ENCODE peak calls at places on chromosome 5, in five cellular contexts. X is lower lobe of right lung, B is fibroblast of lung, I is left ventricle myocardium inferior, E is BJ. Y is an unnamed sample.

GRCh38 chr5:139955616-139956283 is 87.3 kb downstream of the NRG2 start:
- DNase-seq in B (no peak), E (no peak), I (no peak), X (no peak), Y (no peak)

GRCh38 chr5:171588046-171588445 is 168.6 kb downstream of the FGF18 start:
- DNase-seq in I (no peak), E (no peak), B (no peak), X (no peak), Y (no peak)

GRCh38 chr5:110925398-110925797 is 146.1 kb upstream of the TSLP start:
- DNase-seq in X (no peak), I (no peak), B (peak), E (no peak), Y (no peak)

GRCh38 chr5:132224721-132225120 is 2.9 kb downstream of the P4HA2 start:
- DNase-seq in I (no peak), B (no peak), E (no peak), X (no peak), Y (no peak)

GRCh38 chr5:57738306-57738705 is 255.7 kb upstream of the ACTBL2 start:
- DNase-seq in I (no peak), E (no peak), X (no peak), B (no peak), Y (no peak)

GRCh38 chr5:122972877-122973276 is 63.6 kb downstream of the PPIC start:
- DNase-seq in B (peak), X (no peak), E (peak), I (no peak), Y (no peak)

GRCh38 chr5:160937570-160937969 is 85.6 kb upstream of the ATP10B start:
- DNase-seq in X (no peak), B (no peak), E (no peak), I (no peak), Y (no peak)

GRCh38 chr5:36070687-36071571 is 4.2 kb upstream of the UGT3A2 start:
- DNase-seq in X (peak), E (no peak), I (no peak), B (no peak), Y (no peak)

GRCh38 chr5:115179068-115179958 is 9.6 kb upstream of the TRIM36 start:
- DNase-seq in E (no peak), I (no peak), B (no peak), X (no peak), Y (no peak)

GRCh38 chr5:54703091-54703490 is 185.5 kb downstream of the SNX18 start:
- DNase-seq in I (peak), B (peak), X (no peak), E (peak), Y (peak)

GRCh38 chr5:173396311-173396993 is 68.2 kb upstream of the STC2 start:
- DNase-seq in B (no peak), I (no peak), X (no peak), E (no peak), Y (no peak)

GRCh38 chr5:107673368-107674136 is 2.8 kb upstream of the EFNA5 start:
- DNase-seq in X (peak), B (peak), E (peak), I (peak), Y (peak)

GRCh38 chr5:139391570-139392323 is 2.0 kb upstream of the MZB1 start:
- DNase-seq in I (no peak), X (no peak), B (peak), E (no peak), Y (no peak)

GRCh38 chr5:95272530-95272929 is 12.4 kb downstream of the MCTP1 start:
- DNase-seq in X (no peak), I (no peak), E (no peak), B (no peak), Y (no peak)

GRCh38 chr5:148913493-148913892 is 87.1 kb downstream of the ADRB2 start:
- DNase-seq in B (no peak), I (no peak), X (no peak), E (no peak), Y (no peak)

GRCh38 chr5:35773936-35774335 is 82.8 kb upstream of the IL7R start:
- DNase-seq in I (no peak), E (no peak), B (peak), X (no peak), Y (no peak)

GRCh38 chr5:32710335-32710858 is 724 bp upstream of the NPR3 start:
- DNase-seq in B (no peak), I (peak), X (no peak), E (no peak), Y (no peak)

GRCh38 chr5:107215581-107215980 is 455.2 kb downstream of the EFNA5 start:
- DNase-seq in X (no peak), I (no peak), E (no peak), B (no peak), Y (no peak)

GRCh38 chr5:107476783-107477182 is 194.0 kb downstream of the EFNA5 start:
- DNase-seq in B (no peak), X (no peak), I (no peak), E (no peak), Y (no peak)

GRCh38 chr5:115415143-115415491 is 118.7 kb upstream of the CCDC112 start:
- DNase-seq in B (peak), E (no peak), I (peak), X (peak), Y (no peak)

GRCh38 chr5:20030125-20030524 is 42.1 kb upstream of the CDH18 start:
- DNase-seq in B (no peak), E (no peak), X (no peak), I (no peak), Y (no peak)

GRCh38 chr5:170249360-170249759 is 16.6 kb downstream of the C5orf58 start:
- DNase-seq in I (no peak), E (no peak), B (no peak), X (no peak), Y (no peak)

GRCh38 chr5:169181785-169182184 is 119.2 kb downstream of the SLIT3 start:
- DNase-seq in I (no peak), E (no peak), X (no peak), B (no peak), Y (no peak)

GRCh38 chr5:170606939-170607338 is 103.1 kb downstream of the KCNIP1 start:
- DNase-seq in B (no peak), X (no peak), I (no peak), E (no peak), Y (no peak)

GRCh38 chr5:147613359-147613758 is 103.5 kb upstream of the DPYSL3 start:
- DNase-seq in E (peak), B (peak), X (no peak), I (no peak), Y (no peak)

GRCh38 chr5:16712178-16712577 is 95.4 kb upstream of the RETREG1 start:
- DNase-seq in B (no peak), I (no peak), X (no peak), E (no peak), Y (no peak)
- H3K4me3 ChIP-seq in B (peak), I (no peak), X (no peak), E (no peak), Y (no peak)

GRCh38 chr5:177496111-177497010 is 1.0 kb downstream of the PDLIM7 start:
- DNase-seq in I (peak), X (no peak), B (peak), E (no peak), Y (peak)
- TF ChIP-seq CTCF in I (peak), X (no peak), B (peak), E (peak), Y (peak)

GRCh38 chr5:141001466-141001853 is 35.2 kb downstream of the PCDHAC2 start:
- DNase-seq in B (no peak), I (no peak), E (no peak), X (peak), Y (no peak)

GRCh38 chr5:141002667-141002965 is 36.3 kb downstream of the PCDHAC2 start:
- DNase-seq in I (no peak), B (no peak), X (no peak), E (no peak), Y (no peak)

GRCh38 chr5:141003026-141003425 is 36.8 kb downstream of the PCDHAC2 start:
- DNase-seq in B (no peak), X (no peak), E (no peak), I (no peak), Y (no peak)

GRCh38 chr5:141003791-141004601 is 37.7 kb downstream of the PCDHAC2 start:
- DNase-seq in E (no peak), I (no peak), B (no peak), X (peak), Y (no peak)

GRCh38 chr5:141001854-141002666 is 35.8 kb downstream of the PCDHAC2 start:
- DNase-seq in E (no peak), I (no peak), X (peak), B (no peak), Y (no peak)
- H3K4me3 ChIP-seq in E (no peak), I (peak), X (peak), B (peak), Y (no peak)

GRCh38 chr5:65102826-65103673 is 334.3 kb downstream of the CWC27 start:
- DNase-seq in I (peak), B (peak), X (peak), E (no peak), Y (no peak)
- TF ChIP-seq CTCF in I (peak), B (peak), X (peak), E (peak), Y (peak)

DNA sequence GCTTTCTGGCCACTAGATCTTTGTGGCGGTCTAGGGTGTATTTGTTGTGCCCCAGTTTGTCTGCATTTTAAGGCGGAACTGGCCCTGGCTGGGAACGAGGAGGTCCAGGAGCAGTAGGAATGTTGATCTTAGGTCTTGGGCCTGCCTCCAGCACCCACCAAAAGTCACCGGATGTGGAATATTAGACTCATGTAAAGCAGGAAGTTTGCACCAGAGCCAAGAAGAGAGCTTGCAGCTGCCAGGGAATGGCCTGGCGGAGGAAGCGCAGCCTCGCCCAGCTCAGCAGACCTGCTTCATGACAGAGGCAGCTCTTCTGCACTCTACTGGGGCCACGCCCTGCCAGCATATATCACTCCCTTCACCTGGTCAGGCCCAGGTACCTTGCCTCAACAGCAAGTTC is 3.3 kb downstream of the GPX3 start:
- DNase-seq in X (peak), E (no peak), B (peak), I (peak), Y (no peak)
- H3K4me3 ChIP-seq in X (peak), E (no peak), B (no peak), I (peak), Y (no peak)